ENCODE peak calls at places on chromosomes 1 and 21, in four cellular contexts. D is IMR-90, J is neuronal stem cell, S is H9. T is an unnamed sample. For H3K4me1, the result is how much of the 10 kb centered on the place peaks cover.

GRCh38 chr1:111497592-111497991 is 5.8 kb downstream of the ADORA3 start:
- DNase-seq in D (no peak), J (no peak), S (no peak), T (no peak)

GRCh38 chr1:182268659-182269058 is 122.9 kb downstream of the GLUL start:
- DNase-seq in D (no peak), J (no peak), S (no peak), T (no peak)

GRCh38 chr1:208766812-208767211 is 522.6 kb upstream of the PLXNA2 start:
- DNase-seq in D (no peak), J (no peak), S (no peak), T (peak)

GRCh38 chr1:33182452-33182851 is 609 bp upstream of the TRIM62 start:
- DNase-seq in D (peak), J (no peak), S (no peak), T (peak)

GRCh38 chr1:150473659-150474058 is 13.6 kb upstream of the TARS2 start:
- DNase-seq in D (no peak), J (no peak), S (no peak), T (no peak)

GRCh38 chr1:941588-942383 is 17.3 kb downstream of the NOC2L start:
- DNase-seq in D (peak), J (peak), S (peak), T (peak)

GRCh38 chr1:219732814-219733491 is 120.0 kb upstream of the ZC3H11B start:
- DNase-seq in D (no peak), J (no peak), S (no peak), T (peak)

GRCh38 chr1:235077571-235078479 is 50.8 kb downstream of the TOMM20 start:
- DNase-seq in D (peak), J (no peak), S (no peak), T (no peak)

GRCh38 chr1:161266096-161266679 is 7.6 kb downstream of the PCP4L1 start:
- DNase-seq in D (no peak), J (no peak), S (no peak), T (no peak)

GRCh38 chr1:205232122-205232820 is 4.5 kb downstream of the TMCC2 start:
- DNase-seq in D (no peak), J (no peak), S (no peak), T (no peak)

GRCh38 chr1:173415490-173415889 is 61.6 kb upstream of the PRDX6 start:
- DNase-seq in D (no peak), J (no peak), S (no peak), T (no peak)

GRCh38 chr1:186059752-186060151 is 315.3 kb downstream of the TPR start:
- DNase-seq in D (no peak), J (no peak), S (no peak), T (no peak)

GRCh38 chr21:46622226-46622625 is 13.2 kb upstream of the PRMT2 start:
- DNase-seq in D (no peak), J (peak), S (no peak), T (peak)

GRCh38 chr1:32622806-32623694 is 27.3 kb downstream of the ZBTB8OS start:
- DNase-seq in D (no peak), J (no peak), S (no peak), T (no peak)

GRCh38 chr1:229035054-229035747 is 235.7 kb upstream of the RAB4A start:
- DNase-seq in D (no peak), J (no peak), S (no peak), T (no peak)

GRCh38 chr21:28298251-28298672 is 694.4 kb downstream of the LTN1 start:
- DNase-seq in D (peak), J (no peak), S (no peak), T (no peak)

GRCh38 chr1:208225954-208226937 is 17.9 kb downstream of the PLXNA2 start:
- DNase-seq in D (no peak), J (no peak), S (no peak), T (no peak)

GRCh38 chr1:28887835-28888682 is 26.3 kb upstream of the EPB41 start:
- DNase-seq in D (no peak), J (no peak), S (peak), T (peak)

GRCh38 chr1:94044290-94044790 is 76.6 kb downstream of the ABCA4 start:
- DNase-seq in D (no peak), J (no peak), S (no peak), T (peak)

GRCh38 chr1:42822833-42823392 is 5.7 kb upstream of the SVBP start:
- DNase-seq in D (peak), J (no peak), S (no peak), T (no peak)

GRCh38 chr1:229117664-229118300 is 153.1 kb upstream of the RAB4A start:
- DNase-seq in D (peak), J (no peak), S (no peak), T (no peak)

GRCh38 chr1:59393211-59394180 is 96.6 kb downstream of the FGGY start:
- DNase-seq in D (peak), J (no peak), S (no peak), T (peak)

GRCh38 chr1:190177555-190177954 is 300.1 kb downstream of the BRINP3 start:
- DNase-seq in D (no peak), J (no peak), S (no peak), T (no peak)
- H3K18ac ChIP-seq in D (no peak), J (no peak), S (no peak), T (no peak)

GRCh38 chr1:41574842-41575241 is 90.4 kb upstream of the EDN2 start:
- DNase-seq in D (no peak), J (no peak), S (no peak), T (no peak)
- H3K4me1 ChIP-seq in D (under half), J (under half), S (under half), T (under half)

GRCh38 chr1:21305155-21305899 is 15.1 kb upstream of the ECE1 start:
- DNase-seq in D (no peak), J (no peak), S (no peak), T (no peak)
- H3K18ac ChIP-seq in D (peak), J (peak), S (no peak), T (no peak)

GRCh38 chr1:198681831-198682756 is 43.3 kb downstream of the PTPRC start:
- DNase-seq in D (peak), J (peak), S (no peak), T (peak)
- H3K4me1 ChIP-seq in D (under half), J (under half), S (under half), T (under half)

DNA sequence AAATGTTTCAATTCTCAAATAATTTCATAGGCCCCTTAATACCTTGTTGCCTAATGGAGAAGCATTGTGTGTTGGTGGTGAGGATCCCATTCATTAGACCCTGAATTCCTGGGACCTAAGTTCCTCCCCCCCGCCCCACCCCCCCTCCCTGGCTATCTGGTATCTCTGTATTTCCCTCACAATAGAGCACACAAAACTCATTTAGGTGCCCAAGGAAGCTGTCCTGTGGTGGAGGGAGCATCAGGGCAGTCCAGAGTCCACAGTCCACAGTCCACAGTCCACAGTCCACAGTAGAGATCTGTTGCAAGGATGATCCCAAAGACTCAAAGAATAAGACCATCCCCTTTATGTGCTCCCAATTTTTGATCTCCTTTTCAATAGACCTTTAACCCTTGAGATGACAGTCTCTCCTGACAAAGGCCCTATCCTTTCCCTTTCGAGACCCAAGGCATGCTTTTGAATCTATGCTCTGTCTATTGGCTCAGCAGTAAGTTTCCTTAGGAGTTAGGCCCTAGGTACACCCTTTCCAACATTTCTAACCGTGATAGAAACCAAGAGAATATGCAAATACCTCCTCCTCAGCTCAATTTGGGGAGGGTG is 123.9 kb downstream of the ZBTB18 start:
- DNase-seq in D (no peak), J (no peak), S (no peak), T (no peak)
- H3K18ac ChIP-seq in D (no peak), J (no peak), S (no peak), T (no peak)

GRCh38 chr1:27430903-27431653 is 38.7 kb downstream of the GPR3 start:
- DNase-seq in D (peak), J (no peak), S (no peak), T (no peak)
- H3K4me1 ChIP-seq in D (under half), J (under half), S (under half), T (under half)

DNA sequence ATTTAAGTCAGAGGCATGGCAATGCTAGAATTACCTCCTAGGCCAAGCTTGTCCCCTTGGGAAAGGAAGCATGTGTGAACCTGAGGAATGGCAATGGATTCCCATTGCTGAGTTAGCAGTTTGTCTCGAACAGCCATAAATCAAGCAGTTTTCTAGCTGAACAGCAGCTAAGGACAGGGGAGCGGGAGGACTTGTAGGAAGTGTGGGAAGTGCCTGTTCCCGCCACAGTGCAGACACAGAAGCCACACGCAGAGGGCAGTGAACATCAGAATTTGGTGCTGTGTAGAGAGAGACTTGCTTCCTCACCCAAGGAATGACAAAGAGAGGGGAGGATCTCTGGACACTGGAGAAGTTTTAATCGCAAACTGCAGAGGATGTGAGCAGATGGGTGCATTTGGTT is 3.8 kb downstream of the PHGDH start:
- DNase-seq in D (peak), J (no peak), S (no peak), T (peak)
- H3K18ac ChIP-seq in D (no peak), J (no peak), S (no peak), T (no peak)

DNA sequence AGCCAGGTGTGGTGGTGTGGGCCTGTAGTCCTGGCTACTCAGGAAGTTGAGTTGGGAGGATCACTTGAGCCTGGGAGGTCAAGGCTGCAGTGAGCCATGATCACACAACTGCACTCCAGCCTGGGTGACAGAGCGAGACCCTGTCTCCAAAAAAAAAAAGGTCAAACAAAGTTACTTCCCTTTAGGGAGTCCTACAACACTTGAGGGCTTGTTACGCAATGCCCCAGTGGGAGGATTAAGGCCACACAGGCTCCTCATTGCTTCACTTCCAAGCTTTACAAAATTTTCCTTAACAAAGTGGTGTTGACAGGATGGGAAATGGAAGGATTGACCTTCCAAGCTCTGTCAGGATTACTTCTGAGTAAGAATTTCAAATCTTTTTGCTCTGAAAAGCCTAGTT is 6.2 kb upstream of the EXTL1 start:
- DNase-seq in D (peak), J (no peak), S (no peak), T (no peak)
- H3K4me1 ChIP-seq in D (under half), J (under half), S (under half), T (under half)

GRCh38 chr1:175597206-175597605 is 146.2 kb downstream of the TNR start:
- DNase-seq in D (no peak), J (no peak), S (no peak), T (no peak)

DNA sequence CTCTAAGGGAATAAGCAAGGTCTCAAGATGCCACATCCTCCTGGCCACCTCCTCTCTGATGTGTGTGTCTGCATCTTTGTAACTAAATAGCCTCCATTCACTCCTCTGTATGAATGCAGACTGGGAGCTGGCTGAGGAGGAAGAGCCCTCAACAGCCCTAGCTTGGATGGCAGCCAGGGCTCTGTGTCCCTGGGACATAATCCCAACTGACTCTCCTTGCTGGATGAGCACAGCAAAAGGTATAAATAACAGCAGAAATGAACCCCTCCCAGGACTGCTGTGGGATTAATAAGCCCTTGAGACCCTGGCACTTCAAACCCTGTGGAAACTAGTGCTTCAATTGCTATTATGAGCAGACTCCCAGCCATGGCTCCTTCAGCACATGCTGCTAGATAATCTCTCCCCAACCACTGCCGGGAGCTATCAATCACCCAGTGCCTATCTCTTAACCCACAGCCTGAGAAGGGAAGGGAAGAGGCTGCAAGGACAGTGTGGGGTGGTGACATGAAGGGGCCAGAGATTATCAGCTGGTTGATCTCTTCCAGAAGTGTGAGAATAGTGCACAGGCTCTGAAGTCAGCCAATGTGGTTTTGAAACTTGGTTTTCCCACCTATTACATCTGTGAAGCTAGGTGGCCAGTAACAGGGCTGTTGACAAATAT is 152.2 kb downstream of the TNR start:
- DNase-seq in D (no peak), J (no peak), S (no peak), T (peak)
- H3K18ac ChIP-seq in D (no peak), J (no peak), S (no peak), T (no peak)

GRCh38 chr1:184950209-184950608 is 24.1 kb downstream of the NIBAN1 start:
- DNase-seq in D (no peak), J (no peak), S (no peak), T (no peak)
- H3K4me1 ChIP-seq in D (under half), J (under half), S (under half), T (under half)